ENCODE peak calls at places on chromosomes 1 and 21, in four cellular contexts. T, B, W and K are unnamed samples.

GRCh38 chr21:14527690-14528652 is 18.1 kb downstream of the SAMSN1 start:
- DNase-seq in T (no peak), B (no peak), W (no peak), K (no peak)

GRCh38 chr21:37565530-37566223 is 199.1 kb downstream of the DYRK1A start:
- DNase-seq in T (peak), B (no peak), W (peak), K (no peak)

GRCh38 chr1:226457307-226457712 is 49.4 kb upstream of the PARP1 start:
- DNase-seq in B (no peak), T (no peak), W (no peak), K (peak)

GRCh38 chr1:100499412-100499811 is 38.5 kb upstream of the GPR88 start:
- DNase-seq in T (no peak), W (no peak), B (no peak), K (peak)

GRCh38 chr1:1627261-1627841 is 4.6 kb upstream of the MMP23B start:
- DNase-seq in T (no peak), B (no peak), W (no peak), K (no peak)

GRCh38 chr21:26966978-26967913 is at the start of gene ADAMTS5:
- DNase-seq in W (peak), B (peak), T (peak), K (peak)

GRCh38 chr1:25771246-25772114 is 28.5 kb upstream of the SELENON start:
- DNase-seq in W (no peak), B (peak), T (no peak), K (no peak)

GRCh38 chr1:35768350-35769187 is 1.2 kb downstream of the CLSPN start:
- DNase-seq in W (peak), T (peak), B (no peak), K (peak)